ENCODE peak calls at places on chromosomes 4 and X, in four cellular contexts. B is fibroblast of lung, D is stomach, M is NCI-H774. R is an unnamed sample.

GRCh38 chr4:167578906-167579305 is 344.6 kb upstream of the SPOCK3 start:
- DNase-seq in B (no peak), D (no peak), M (no peak), R (no peak)

GRCh38 chr4:145956288-145956890 is 17.8 kb upstream of the ZNF827 start:
- DNase-seq in B (peak), D (no peak), M (no peak), R (peak)

GRCh38 chr4:151226004-151226932 is 50.7 kb upstream of the PRSS48 start:
- DNase-seq in B (peak), D (no peak), M (no peak), R (peak)

GRCh38 chrX:45524296-45524695 is 323.6 kb upstream of the DIPK2B start:
- DNase-seq in B (peak), D (no peak), M (no peak), R (peak)

GRCh38 chr4:1099684-1100335 is 13.6 kb downstream of the RNF212 start:
- DNase-seq in B (no peak), D (no peak), M (no peak), R (no peak)

GRCh38 chr4:40040908-40041307 is 15.7 kb upstream of the N4BP2 start:
- DNase-seq in B (no peak), D (no peak), M (no peak), R (peak)

GRCh38 chr4:54227261-54228063 is 1.6 kb upstream of the PDGFRA start:
- DNase-seq in B (peak), D (no peak), M (no peak), R (peak)

GRCh38 chr4:141912831-141913230 is 276.4 kb downstream of the IL15 start:
- DNase-seq in B (no peak), D (peak), M (no peak), R (peak)

GRCh38 chrX:52271212-52271611 is 86.5 kb downstream of the MAGED4 start:
- DNase-seq in B (no peak), D (no peak), M (no peak), R (peak)

GRCh38 chr4:71272976-71273375 is 65.8 kb upstream of the SLC4A4 start:
- DNase-seq in B (no peak), D (no peak), M (no peak), R (no peak)

R was measured in dermis blood vessel endothelial cell.